ENCODE peak calls at places on chromosomes 7 and 10, in five cellular contexts. One of them, this sample, is unnamed.

GRCh38 chr10:132845041-132845551 is 59.1 kb upstream of the NKX6-2 start:
- DNase-seq in H9: no peak
- DNase-seq in mesenchymal stem cell: no peak
- DNase-seq in neuronal stem cell: no peak
- DNase-seq in H1: no peak
- DNase-seq in this sample: no peak

GRCh38 chr7:131231381-131232220 is 96.1 kb upstream of the MKLN1 start:
- DNase-seq in mesenchymal stem cell: peak
- DNase-seq in H1: no peak
- DNase-seq in H9: no peak
- DNase-seq in neuronal stem cell: no peak
- DNase-seq in this sample: peak

GRCh38 chr7:150866932-150867564 is 14.7 kb downstream of the AOC1 start:
- DNase-seq in H1: no peak
- DNase-seq in H9: no peak
- DNase-seq in mesenchymal stem cell: no peak
- DNase-seq in neuronal stem cell: no peak
- DNase-seq in this sample: no peak

GRCh38 chr7:149598721-149599308 is 101.2 kb upstream of the ZNF746 start:
- DNase-seq in neuronal stem cell: no peak
- DNase-seq in H1: no peak
- DNase-seq in H9: peak
- DNase-seq in mesenchymal stem cell: peak
- DNase-seq in this sample: peak

GRCh38 chr7:137606061-137606674 is 240.6 kb downstream of the DGKI start:
- DNase-seq in mesenchymal stem cell: peak
- DNase-seq in neuronal stem cell: no peak
- DNase-seq in H1: no peak
- DNase-seq in H9: no peak
- DNase-seq in this sample: peak

GRCh38 chr10:17872191-17873091 is 63.3 kb downstream of the MRC1 start:
- DNase-seq in neuronal stem cell: peak
- DNase-seq in mesenchymal stem cell: peak
- DNase-seq in H1: no peak
- DNase-seq in H9: no peak
- DNase-seq in this sample: peak

GRCh38 chr10:58107506-58107905 is 160.2 kb downstream of the IPMK start:
- DNase-seq in neuronal stem cell: no peak
- DNase-seq in H1: no peak
- DNase-seq in H9: no peak
- DNase-seq in mesenchymal stem cell: peak
- DNase-seq in this sample: peak

GRCh38 chr10:59175538-59176240 is 754 bp upstream of the PHYHIPL start:
- DNase-seq in H1: no peak
- DNase-seq in neuronal stem cell: peak
- DNase-seq in mesenchymal stem cell: no peak
- DNase-seq in H9: peak
- DNase-seq in this sample: no peak

GRCh38 chr10:77553966-77554365 is 83.6 kb downstream of the KCNMA1 start:
- DNase-seq in H1: no peak
- DNase-seq in mesenchymal stem cell: no peak
- DNase-seq in neuronal stem cell: no peak
- DNase-seq in H9: no peak
- DNase-seq in this sample: no peak

GRCh38 chr7:1123721-1124120 is 35.8 kb downstream of the GPER1 start:
- DNase-seq in neuronal stem cell: peak
- DNase-seq in H1: peak
- DNase-seq in H9: peak
- DNase-seq in mesenchymal stem cell: peak
- DNase-seq in this sample: peak

GRCh38 chr7:27175005-27175625 is 995 bp upstream of the HOXA10 start:
- DNase-seq in H9: peak
- DNase-seq in mesenchymal stem cell: no peak
- DNase-seq in neuronal stem cell: no peak
- DNase-seq in H1: no peak
- DNase-seq in this sample: no peak

GRCh38 chr7:157519246-157519645 is 182.4 kb downstream of the DNAJB6 start:
- DNase-seq in H1: no peak
- DNase-seq in neuronal stem cell: no peak
- DNase-seq in mesenchymal stem cell: no peak
- DNase-seq in H9: no peak
- DNase-seq in this sample: no peak

GRCh38 chr10:95445223-95445836 is 115.8 kb downstream of the SORBS1 start:
- DNase-seq in mesenchymal stem cell: peak
- DNase-seq in H1: no peak
- DNase-seq in H9: no peak
- DNase-seq in neuronal stem cell: no peak
- DNase-seq in this sample: peak

GRCh38 chr7:142391191-142391992 is 133.5 kb upstream of the PRSS58 start:
- DNase-seq in H1: peak
- DNase-seq in H9: peak
- DNase-seq in neuronal stem cell: peak
- DNase-seq in mesenchymal stem cell: no peak
- DNase-seq in this sample: peak

GRCh38 chr7:142345817-142346216 is 88.0 kb upstream of the PRSS58 start:
- DNase-seq in H9: no peak
- DNase-seq in neuronal stem cell: no peak
- DNase-seq in H1: no peak
- DNase-seq in mesenchymal stem cell: no peak
- DNase-seq in this sample: no peak

GRCh38 chr10:129342385-129342784 is 124.7 kb upstream of the MGMT start:
- DNase-seq in neuronal stem cell: no peak
- DNase-seq in mesenchymal stem cell: no peak
- DNase-seq in H1: no peak
- DNase-seq in H9: no peak
- DNase-seq in this sample: no peak

GRCh38 chr7:156949541-156950380 is at the start of gene NOM1:
- DNase-seq in H9: peak
- DNase-seq in H1: no peak
- DNase-seq in mesenchymal stem cell: peak
- DNase-seq in neuronal stem cell: peak
- DNase-seq in this sample: peak

GRCh38 chr10:88064608-88065383 is 201.4 kb downstream of the PTEN start:
- DNase-seq in H9: no peak
- DNase-seq in H1: no peak
- DNase-seq in mesenchymal stem cell: peak
- DNase-seq in neuronal stem cell: no peak
- DNase-seq in this sample: peak

GRCh38 chr10:36759111-36759805 is 366.1 kb upstream of the ANKRD30A start:
- DNase-seq in neuronal stem cell: no peak
- DNase-seq in H1: no peak
- DNase-seq in H9: no peak
- DNase-seq in mesenchymal stem cell: peak
- DNase-seq in this sample: peak

GRCh38 chr10:88039496-88040200 is 176.2 kb downstream of the PTEN start:
- DNase-seq in H1: no peak
- DNase-seq in neuronal stem cell: no peak
- DNase-seq in H9: no peak
- DNase-seq in mesenchymal stem cell: peak
- DNase-seq in this sample: peak

GRCh38 chr10:1100691-1101368 is 44.6 kb downstream of the WDR37 start:
- DNase-seq in H1: no peak
- DNase-seq in neuronal stem cell: no peak
- DNase-seq in H9: peak
- DNase-seq in mesenchymal stem cell: no peak
- DNase-seq in this sample: no peak

GRCh38 chr7:28921822-28922221 is 36.3 kb downstream of the TRIL start:
- DNase-seq in neuronal stem cell: peak
- DNase-seq in mesenchymal stem cell: peak
- DNase-seq in H1: no peak
- DNase-seq in H9: peak
- DNase-seq in this sample: peak

GRCh38 chr10:110268931-110269640 is 35.6 kb downstream of the SMNDC1 start:
- DNase-seq in neuronal stem cell: no peak
- DNase-seq in H9: no peak
- DNase-seq in mesenchymal stem cell: no peak
- DNase-seq in H1: no peak
- DNase-seq in this sample: no peak

GRCh38 chr10:44209806-44210205 is 175.1 kb downstream of the CXCL12 start:
- DNase-seq in mesenchymal stem cell: no peak
- DNase-seq in neuronal stem cell: peak
- DNase-seq in H1: no peak
- DNase-seq in H9: no peak
- DNase-seq in this sample: no peak

GRCh38 chr10:89242840-89243586 is 8.6 kb downstream of the LIPA start:
- DNase-seq in mesenchymal stem cell: no peak
- DNase-seq in neuronal stem cell: no peak
- DNase-seq in H1: no peak
- DNase-seq in H9: no peak
- DNase-seq in this sample: no peak

GRCh38 chr7:27123477-27124053 is 7.0 kb downstream of the HOXA4 start:
- DNase-seq in H9: no peak
- DNase-seq in H1: no peak
- DNase-seq in mesenchymal stem cell: no peak
- DNase-seq in neuronal stem cell: no peak
- DNase-seq in this sample: no peak

GRCh38 chr7:96649981-96650380 is 59.7 kb downstream of the SEM1 start:
- DNase-seq in H9: no peak
- DNase-seq in mesenchymal stem cell: peak
- DNase-seq in H1: no peak
- DNase-seq in neuronal stem cell: no peak
- DNase-seq in this sample: peak

GRCh38 chr7:91632948-91633519 is 247.5 kb downstream of the MTERF1 start:
- DNase-seq in mesenchymal stem cell: no peak
- DNase-seq in neuronal stem cell: no peak
- DNase-seq in H9: no peak
- DNase-seq in H1: no peak
- DNase-seq in this sample: no peak

GRCh38 chr7:121945066-121945848 is 72.3 kb downstream of the PTPRZ1 start:
- DNase-seq in mesenchymal stem cell: no peak
- DNase-seq in H1: no peak
- DNase-seq in neuronal stem cell: no peak
- DNase-seq in H9: no peak
- DNase-seq in this sample: no peak

GRCh38 chr10:14953452-14954000 is 370 bp downstream of the DCLRE1C start:
- DNase-seq in H1: no peak
- DNase-seq in neuronal stem cell: no peak
- DNase-seq in mesenchymal stem cell: peak
- DNase-seq in H9: no peak
- DNase-seq in this sample: peak

GRCh38 chr10:94344522-94345122 is 18.1 kb downstream of the NOC3L start:
- DNase-seq in H9: no peak
- DNase-seq in neuronal stem cell: no peak
- DNase-seq in H1: no peak
- DNase-seq in mesenchymal stem cell: no peak
- DNase-seq in this sample: no peak

GRCh38 chr10:5442056-5442989 is 30.0 kb downstream of the NET1 start:
- DNase-seq in neuronal stem cell: no peak
- DNase-seq in mesenchymal stem cell: peak
- DNase-seq in H9: no peak
- DNase-seq in H1: no peak
- DNase-seq in this sample: peak

GRCh38 chr7:116525913-116526857 is 1.3 kb downstream of the CAV1 start:
- DNase-seq in mesenchymal stem cell: peak
- DNase-seq in neuronal stem cell: peak
- DNase-seq in H9: peak
- DNase-seq in H1: no peak
- DNase-seq in this sample: peak

GRCh38 chr7:129535896-129536295 is 33.6 kb downstream of the SMKR1 start:
- DNase-seq in mesenchymal stem cell: no peak
- DNase-seq in neuronal stem cell: no peak
- DNase-seq in H1: no peak
- DNase-seq in H9: no peak
- DNase-seq in this sample: no peak

GRCh38 chr10:97974526-97975525 is 55.6 kb downstream of the CRTAC1 start:
- DNase-seq in mesenchymal stem cell: no peak
- DNase-seq in neuronal stem cell: peak
- DNase-seq in H1: no peak
- DNase-seq in H9: no peak
- DNase-seq in this sample: no peak

GRCh38 chr7:17444673-17445072 is 146.2 kb downstream of the AHR start:
- DNase-seq in H9: no peak
- DNase-seq in neuronal stem cell: no peak
- DNase-seq in mesenchymal stem cell: peak
- DNase-seq in H1: no peak
- DNase-seq in this sample: peak

GRCh38 chr7:20132596-20132995 is 84.6 kb downstream of the MACC1 start:
- DNase-seq in mesenchymal stem cell: no peak
- DNase-seq in H1: no peak
- DNase-seq in neuronal stem cell: no peak
- DNase-seq in H9: no peak
- DNase-seq in this sample: no peak
- H2BK120ac ChIP-seq in mesenchymal stem cell: no peak
- H2BK120ac ChIP-seq in H1: no peak
- H2BK120ac ChIP-seq in neuronal stem cell: no peak
- H2BK120ac ChIP-seq in H9: no peak
- H2BK120ac ChIP-seq in this sample: no peak

GRCh38 chr10:131751827-131752775 is 148.7 kb upstream of the PPP2R2D start:
- DNase-seq in neuronal stem cell: no peak
- DNase-seq in mesenchymal stem cell: no peak
- DNase-seq in H1: no peak
- DNase-seq in H9: no peak
- DNase-seq in this sample: no peak

GRCh38 chr10:131750171-131750895 is 150.5 kb upstream of the PPP2R2D start:
- DNase-seq in neuronal stem cell: no peak
- DNase-seq in H9: no peak
- DNase-seq in mesenchymal stem cell: no peak
- DNase-seq in H1: no peak
- DNase-seq in this sample: no peak

GRCh38 chr10:131748831-131749766 is 151.7 kb upstream of the PPP2R2D start:
- DNase-seq in mesenchymal stem cell: no peak
- DNase-seq in H1: no peak
- DNase-seq in H9: no peak
- DNase-seq in neuronal stem cell: no peak
- DNase-seq in this sample: no peak

GRCh38 chr10:131749767-131750142 is 151.1 kb upstream of the PPP2R2D start:
- DNase-seq in neuronal stem cell: no peak
- DNase-seq in mesenchymal stem cell: no peak
- DNase-seq in H1: no peak
- DNase-seq in H9: no peak
- DNase-seq in this sample: no peak

GRCh38 chr10:131750973-131751826 is 149.6 kb upstream of the PPP2R2D start:
- DNase-seq in mesenchymal stem cell: no peak
- DNase-seq in H1: no peak
- DNase-seq in neuronal stem cell: peak
- DNase-seq in H9: no peak
- DNase-seq in this sample: no peak
- H2BK120ac ChIP-seq in mesenchymal stem cell: no peak
- H2BK120ac ChIP-seq in H1: no peak
- H2BK120ac ChIP-seq in neuronal stem cell: no peak
- H2BK120ac ChIP-seq in H9: no peak
- H2BK120ac ChIP-seq in this sample: no peak

GRCh38 chr7:100477871-100478248 is 1.2 kb downstream of the TSC22D4 start:
- DNase-seq in H1: no peak
- DNase-seq in H9: no peak
- DNase-seq in neuronal stem cell: no peak
- DNase-seq in mesenchymal stem cell: no peak
- DNase-seq in this sample: no peak
- H2BK120ac ChIP-seq in H1: no peak
- H2BK120ac ChIP-seq in H9: no peak
- H2BK120ac ChIP-seq in neuronal stem cell: no peak
- H2BK120ac ChIP-seq in mesenchymal stem cell: peak
- H2BK120ac ChIP-seq in this sample: no peak

GRCh38 chr7:41457832-41458437 is 245.0 kb downstream of the INHBA start:
- DNase-seq in H1: no peak
- DNase-seq in H9: no peak
- DNase-seq in neuronal stem cell: no peak
- DNase-seq in mesenchymal stem cell: no peak
- DNase-seq in this sample: no peak
- H2BK120ac ChIP-seq in H1: no peak
- H2BK120ac ChIP-seq in H9: no peak
- H2BK120ac ChIP-seq in neuronal stem cell: no peak
- H2BK120ac ChIP-seq in mesenchymal stem cell: no peak
- H2BK120ac ChIP-seq in this sample: no peak

GRCh38 chr10:102504179-102504975 is 605 bp downstream of the SUFU start:
- DNase-seq in H1: peak
- DNase-seq in neuronal stem cell: peak
- DNase-seq in H9: peak
- DNase-seq in mesenchymal stem cell: peak
- DNase-seq in this sample: peak
- H2BK120ac ChIP-seq in H1: no peak
- H2BK120ac ChIP-seq in neuronal stem cell: no peak
- H2BK120ac ChIP-seq in H9: no peak
- H2BK120ac ChIP-seq in mesenchymal stem cell: peak
- H2BK120ac ChIP-seq in this sample: peak

This sample was measured in IMR-90.